ENCODE peak calls at places on chromosome 6, in six cellular contexts. One of them, this sample, is unnamed.

GRCh38 chr6:1614767-1615650 is 5.3 kb downstream of the FOXC1 start:
- DNase-seq in PC-9: no peak
- DNase-seq in progenitor cell of endocrine pancreas: no peak
- DNase-seq in epithelial cell of prostate: no peak
- DNase-seq in stimulated activated CD4-positive, alpha-beta T cell treated with anti-CD3 and anti-CD28 coated beads, Interleukin-12 subunit alpha, Interleukin-12 subunit beta, amount 100 ng/mL, for 24 hours: no peak
- DNase-seq in H1: no peak
- DNase-seq in this sample: no peak

GRCh38 chr6:41302638-41303037 is 16.2 kb upstream of the TREM1 start:
- DNase-seq in H1: no peak
- DNase-seq in epithelial cell of prostate: no peak
- DNase-seq in progenitor cell of endocrine pancreas: no peak
- DNase-seq in stimulated activated CD4-positive, alpha-beta T cell treated with anti-CD3 and anti-CD28 coated beads, Interleukin-12 subunit alpha, Interleukin-12 subunit beta, amount 100 ng/mL, for 24 hours: no peak
- DNase-seq in PC-9: no peak
- DNase-seq in this sample: no peak

GRCh38 chr6:84035484-84035883 is 1.9 kb downstream of the MRAP2 start:
- DNase-seq in H1: no peak
- DNase-seq in stimulated activated CD4-positive, alpha-beta T cell treated with anti-CD3 and anti-CD28 coated beads, Interleukin-12 subunit alpha, Interleukin-12 subunit beta, amount 100 ng/mL, for 24 hours: no peak
- DNase-seq in progenitor cell of endocrine pancreas: no peak
- DNase-seq in PC-9: no peak
- DNase-seq in epithelial cell of prostate: no peak
- DNase-seq in this sample: no peak

GRCh38 chr6:7100072-7100750 is 7.5 kb upstream of the RREB1 start:
- DNase-seq in PC-9: no peak
- DNase-seq in H1: no peak
- DNase-seq in epithelial cell of prostate: no peak
- DNase-seq in stimulated activated CD4-positive, alpha-beta T cell treated with anti-CD3 and anti-CD28 coated beads, Interleukin-12 subunit alpha, Interleukin-12 subunit beta, amount 100 ng/mL, for 24 hours: no peak
- DNase-seq in progenitor cell of endocrine pancreas: no peak
- DNase-seq in this sample: no peak

GRCh38 chr6:154534531-154534930 is 24.0 kb upstream of the CNKSR3 start:
- DNase-seq in progenitor cell of endocrine pancreas: no peak
- DNase-seq in H1: no peak
- DNase-seq in PC-9: no peak
- DNase-seq in stimulated activated CD4-positive, alpha-beta T cell treated with anti-CD3 and anti-CD28 coated beads, Interleukin-12 subunit alpha, Interleukin-12 subunit beta, amount 100 ng/mL, for 24 hours: no peak
- DNase-seq in epithelial cell of prostate: no peak
- DNase-seq in this sample: no peak

GRCh38 chr6:94562846-94563245 is 1014.5 kb upstream of the MANEA start:
- DNase-seq in H1: no peak
- DNase-seq in stimulated activated CD4-positive, alpha-beta T cell treated with anti-CD3 and anti-CD28 coated beads, Interleukin-12 subunit alpha, Interleukin-12 subunit beta, amount 100 ng/mL, for 24 hours: no peak
- DNase-seq in progenitor cell of endocrine pancreas: no peak
- DNase-seq in epithelial cell of prostate: no peak
- DNase-seq in PC-9: no peak
- DNase-seq in this sample: no peak

GRCh38 chr6:144156991-144157390 is 6.7 kb downstream of the STX11 start:
- DNase-seq in stimulated activated CD4-positive, alpha-beta T cell treated with anti-CD3 and anti-CD28 coated beads, Interleukin-12 subunit alpha, Interleukin-12 subunit beta, amount 100 ng/mL, for 24 hours: no peak
- DNase-seq in epithelial cell of prostate: no peak
- DNase-seq in progenitor cell of endocrine pancreas: no peak
- DNase-seq in H1: no peak
- DNase-seq in PC-9: no peak
- DNase-seq in this sample: no peak

GRCh38 chr6:25312703-25313102 is 33.5 kb downstream of the CARMIL1 start:
- DNase-seq in progenitor cell of endocrine pancreas: no peak
- DNase-seq in epithelial cell of prostate: no peak
- DNase-seq in H1: no peak
- DNase-seq in stimulated activated CD4-positive, alpha-beta T cell treated with anti-CD3 and anti-CD28 coated beads, Interleukin-12 subunit alpha, Interleukin-12 subunit beta, amount 100 ng/mL, for 24 hours: no peak
- DNase-seq in PC-9: peak
- DNase-seq in this sample: peak

GRCh38 chr6:139580592-139581484 is 206.4 kb upstream of the CITED2 start:
- DNase-seq in epithelial cell of prostate: no peak
- DNase-seq in H1: no peak
- DNase-seq in PC-9: no peak
- DNase-seq in stimulated activated CD4-positive, alpha-beta T cell treated with anti-CD3 and anti-CD28 coated beads, Interleukin-12 subunit alpha, Interleukin-12 subunit beta, amount 100 ng/mL, for 24 hours: no peak
- DNase-seq in progenitor cell of endocrine pancreas: no peak
- DNase-seq in this sample: no peak

GRCh38 chr6:7621761-7622160 is 31.8 kb downstream of the SNRNP48 start:
- DNase-seq in stimulated activated CD4-positive, alpha-beta T cell treated with anti-CD3 and anti-CD28 coated beads, Interleukin-12 subunit alpha, Interleukin-12 subunit beta, amount 100 ng/mL, for 24 hours: no peak
- DNase-seq in progenitor cell of endocrine pancreas: no peak
- DNase-seq in epithelial cell of prostate: no peak
- DNase-seq in H1: no peak
- DNase-seq in PC-9: no peak
- DNase-seq in this sample: no peak

GRCh38 chr6:3838992-3839867 is 9.9 kb upstream of the FAM50B start:
- DNase-seq in H1: no peak
- DNase-seq in PC-9: no peak
- DNase-seq in progenitor cell of endocrine pancreas: no peak
- DNase-seq in epithelial cell of prostate: no peak
- DNase-seq in stimulated activated CD4-positive, alpha-beta T cell treated with anti-CD3 and anti-CD28 coated beads, Interleukin-12 subunit alpha, Interleukin-12 subunit beta, amount 100 ng/mL, for 24 hours: no peak
- DNase-seq in this sample: no peak

GRCh38 chr6:13767121-13767794 is 47.1 kb downstream of the MCUR1 start:
- DNase-seq in stimulated activated CD4-positive, alpha-beta T cell treated with anti-CD3 and anti-CD28 coated beads, Interleukin-12 subunit alpha, Interleukin-12 subunit beta, amount 100 ng/mL, for 24 hours: no peak
- DNase-seq in H1: no peak
- DNase-seq in PC-9: no peak
- DNase-seq in epithelial cell of prostate: no peak
- DNase-seq in progenitor cell of endocrine pancreas: no peak
- DNase-seq in this sample: no peak

GRCh38 chr6:151388997-151389639 is 2.2 kb downstream of the ZBTB2 start:
- DNase-seq in progenitor cell of endocrine pancreas: no peak
- DNase-seq in PC-9: no peak
- DNase-seq in epithelial cell of prostate: no peak
- DNase-seq in stimulated activated CD4-positive, alpha-beta T cell treated with anti-CD3 and anti-CD28 coated beads, Interleukin-12 subunit alpha, Interleukin-12 subunit beta, amount 100 ng/mL, for 24 hours: no peak
- DNase-seq in H1: no peak
- DNase-seq in this sample: no peak

GRCh38 chr6:45377041-45377554 is 636 bp downstream of the SUPT3H start:
- DNase-seq in epithelial cell of prostate: no peak
- DNase-seq in H1: no peak
- DNase-seq in stimulated activated CD4-positive, alpha-beta T cell treated with anti-CD3 and anti-CD28 coated beads, Interleukin-12 subunit alpha, Interleukin-12 subunit beta, amount 100 ng/mL, for 24 hours: no peak
- DNase-seq in progenitor cell of endocrine pancreas: no peak
- DNase-seq in PC-9: no peak
- DNase-seq in this sample: no peak

GRCh38 chr6:116971959-116972358 is 94.9 kb downstream of the RFX6 start:
- DNase-seq in stimulated activated CD4-positive, alpha-beta T cell treated with anti-CD3 and anti-CD28 coated beads, Interleukin-12 subunit alpha, Interleukin-12 subunit beta, amount 100 ng/mL, for 24 hours: no peak
- DNase-seq in H1: no peak
- DNase-seq in epithelial cell of prostate: no peak
- DNase-seq in PC-9: peak
- DNase-seq in progenitor cell of endocrine pancreas: no peak
- DNase-seq in this sample: no peak

This sample was measured in keratinocyte.